ENCODE peak calls at places on chromosomes 12 and 14, in ten cellular contexts. J is PC-3, H is body of pancreas, U is thoracic aorta, K is IMR-90, W is tibial artery, E is cardiac muscle cell, Y is MM.1S, P is brain microvascular endothelial cell, I is bronchial epithelial cell. M is an unnamed sample. For H3K27me3 and H3K36me3, the result is how much of the 10 kb centered on the place peaks cover.

GRCh38 chr14:53620325-53620716 is 336.3 kb downstream of the BMP4 start:
- DNase-seq in J (no peak), H (no peak), U (no peak), K (peak), W (no peak), E (peak), Y (no peak), P (no peak), I (no peak), M (no peak)

GRCh38 chr12:123058980-123059379 is 78.5 kb downstream of the ARL6IP4 start:
- DNase-seq in J (no peak), H (no peak), U (no peak), K (peak), W (no peak), E (no peak), Y (no peak), P (no peak), I (no peak), M (no peak)

GRCh38 chr14:65281991-65282908 is 130.3 kb upstream of the FUT8 start:
- DNase-seq in J (no peak), H (no peak), U (no peak), K (peak), W (no peak), E (peak), Y (peak), P (peak), I (no peak), M (no peak)

GRCh38 chr12:113874999-113875561 is 91.0 kb downstream of the RBM19 start:
- DNase-seq in J (peak), H (no peak), U (no peak), K (peak), W (no peak), E (peak), Y (no peak), P (peak), I (no peak), M (no peak)

GRCh38 chr14:94043111-94043755 is 17.1 kb downstream of the OTUB2 start:
- DNase-seq in J (no peak), H (peak), U (no peak), K (peak), W (no peak), E (peak), Y (no peak), P (no peak), I (no peak), M (no peak)

GRCh38 chr14:69629225-69630127 is 18.1 kb downstream of the SUSD6 start:
- DNase-seq in J (no peak), H (no peak), U (no peak), K (peak), W (no peak), E (no peak), Y (peak), P (no peak), I (no peak), M (no peak)

GRCh38 chr12:6224550-6224949 is 24.4 kb downstream of the CD9 start:
- DNase-seq in J (peak), H (no peak), U (peak), K (no peak), W (peak), E (peak), Y (no peak), P (no peak), I (peak), M (no peak)

GRCh38 chr12:53207042-53207441 is at the start of gene ITGB7:
- DNase-seq in J (no peak), H (no peak), U (no peak), K (no peak), W (peak), E (no peak), Y (peak), P (no peak), I (no peak), M (peak)

GRCh38 chr12:127230843-127231260 is 1036.1 kb upstream of the TMEM132C start:
- DNase-seq in J (peak), H (no peak), U (no peak), K (peak), W (no peak), E (peak), Y (no peak), P (peak), I (peak), M (no peak)

DNA sequence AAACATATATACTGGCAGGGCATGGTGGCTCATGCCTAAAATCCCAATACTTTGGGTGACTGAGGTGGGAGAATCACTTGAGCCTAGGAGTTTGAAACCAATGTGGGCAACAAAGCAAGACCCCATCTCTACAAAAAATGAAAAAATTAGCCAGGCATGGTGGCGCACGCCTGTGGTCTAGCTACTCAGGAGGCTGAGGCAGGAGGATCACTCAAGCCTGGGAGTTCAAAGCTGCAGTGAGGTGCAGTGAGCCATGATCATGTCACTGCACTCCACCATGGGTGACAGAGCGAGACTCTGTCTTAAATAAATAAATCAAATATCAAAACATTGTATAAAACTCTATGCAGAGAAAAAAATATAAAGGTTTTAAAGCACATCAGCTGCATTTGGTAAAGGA is 5.2 kb downstream of the FMNL3 start:
- DNase-seq in J (no peak), H (no peak), U (no peak), K (no peak), W (no peak), E (no peak), Y (no peak), P (no peak), I (no peak), M (no peak)
- TF ChIP-seq CTCF in J (no peak), H (no peak), U (no peak), K (no peak), W (no peak), E (no peak), Y (no peak), P (no peak), I (no peak), M (no peak)

GRCh38 chr12:106080786-106081185 is 58.0 kb downstream of the NUAK1 start:
- DNase-seq in J (no peak), H (no peak), U (no peak), K (no peak), W (no peak), E (no peak), Y (no peak), P (no peak), I (no peak), M (no peak)
- H3K27me3 ChIP-seq in J (under half), H (under half), U (under half), K (under half), W (under half), E (under half), Y (under half), P (under half), I (under half), M (under half)

GRCh38 chr12:118150625-118151024 is 14.7 kb downstream of the PEBP1 start:
- DNase-seq in J (no peak), H (no peak), U (no peak), K (no peak), W (no peak), E (no peak), Y (no peak), P (no peak), I (no peak), M (no peak)

GRCh38 chr12:118144499-118144898 is 8.6 kb downstream of the PEBP1 start:
- DNase-seq in J (no peak), H (no peak), U (no peak), K (no peak), W (no peak), E (no peak), Y (no peak), P (no peak), I (no peak), M (no peak)

GRCh38 chr12:118145113-118145797 is 9.3 kb downstream of the PEBP1 start:
- DNase-seq in J (no peak), H (no peak), U (no peak), K (no peak), W (no peak), E (no peak), Y (no peak), P (no peak), I (no peak), M (peak)

GRCh38 chr12:118148287-118148686 is 12.4 kb downstream of the PEBP1 start:
- DNase-seq in J (no peak), H (no peak), U (no peak), K (no peak), W (no peak), E (no peak), Y (no peak), P (no peak), I (no peak), M (no peak)

GRCh38 chr12:118145798-118146156 is 9.9 kb downstream of the PEBP1 start:
- DNase-seq in J (no peak), H (no peak), U (no peak), K (no peak), W (no peak), E (no peak), Y (no peak), P (no peak), I (no peak), M (no peak)
- H3K36me3 ChIP-seq in J (under half), H (under half), U (under half), K (under half), W (half or more), E (under half), Y (under half), P (half or more), I (under half), M (under half)

GRCh38 chr14:41389355-41389754 is 217.3 kb upstream of the LRFN5 start:
- DNase-seq in J (no peak), H (no peak), U (no peak), K (no peak), W (no peak), E (no peak), Y (no peak), P (no peak), I (no peak), M (no peak)

DNA sequence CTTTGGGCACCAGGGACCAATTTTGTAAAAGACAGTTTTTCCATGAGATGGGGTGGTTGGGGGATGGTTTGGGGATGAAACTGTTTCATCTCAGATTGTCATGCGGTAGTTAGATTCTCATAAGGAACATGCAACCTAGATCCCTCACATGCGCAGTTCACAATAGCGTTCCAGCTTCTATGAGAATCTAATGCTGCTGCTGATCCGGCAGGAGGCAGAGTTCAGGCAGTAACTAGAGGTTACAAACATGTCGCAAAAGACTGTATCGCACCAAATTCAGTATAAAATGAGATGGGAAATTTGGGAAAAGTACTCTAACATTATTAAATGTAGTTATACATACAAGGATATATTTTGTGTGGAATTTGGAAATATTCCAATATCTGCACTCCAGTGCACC is 213.2 kb upstream of the LRFN5 start:
- DNase-seq in J (peak), H (no peak), U (no peak), K (no peak), W (no peak), E (no peak), Y (no peak), P (no peak), I (no peak), M (no peak)
- TF ChIP-seq CTCF in J (peak), H (no peak), U (no peak), K (no peak), W (no peak), E (no peak), Y (no peak), P (no peak), I (no peak), M (no peak)

DNA sequence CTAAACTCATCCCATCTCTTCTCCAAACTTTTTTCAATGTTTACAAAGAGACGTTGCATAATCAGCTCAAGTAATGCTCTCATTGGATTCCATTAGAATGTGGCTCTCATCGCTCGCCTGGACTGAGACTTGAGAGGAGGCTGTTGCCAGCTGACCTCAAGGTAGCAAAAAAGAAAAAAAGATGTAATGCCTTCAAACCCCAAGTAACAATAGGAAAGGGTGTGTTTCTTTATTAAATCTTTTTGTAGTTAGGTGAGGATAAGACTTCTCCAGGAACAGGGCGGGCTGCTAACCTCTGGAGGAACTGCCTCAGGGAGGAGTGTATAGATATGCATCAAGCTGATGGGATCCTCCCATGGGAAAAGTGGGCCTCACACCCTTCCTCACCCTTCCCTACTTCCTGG is 956 bp upstream of the PTHLH start:
- DNase-seq in J (peak), H (no peak), U (no peak), K (peak), W (no peak), E (peak), Y (no peak), P (no peak), I (peak), M (no peak)
- H3K27me3 ChIP-seq in J (under half), H (under half), U (under half), K (under half), W (under half), E (half or more), Y (under half), P (under half), I (under half), M (under half)

GRCh38 chr14:104744484-104744883 is 8.5 kb upstream of the SIVA1 start:
- DNase-seq in J (no peak), H (no peak), U (no peak), K (no peak), W (no peak), E (no peak), Y (no peak), P (no peak), I (no peak), M (no peak)
- H3K36me3 ChIP-seq in J (under half), H (under half), U (under half), K (under half), W (under half), E (under half), Y (under half), P (under half), I (under half), M (under half)

DNA sequence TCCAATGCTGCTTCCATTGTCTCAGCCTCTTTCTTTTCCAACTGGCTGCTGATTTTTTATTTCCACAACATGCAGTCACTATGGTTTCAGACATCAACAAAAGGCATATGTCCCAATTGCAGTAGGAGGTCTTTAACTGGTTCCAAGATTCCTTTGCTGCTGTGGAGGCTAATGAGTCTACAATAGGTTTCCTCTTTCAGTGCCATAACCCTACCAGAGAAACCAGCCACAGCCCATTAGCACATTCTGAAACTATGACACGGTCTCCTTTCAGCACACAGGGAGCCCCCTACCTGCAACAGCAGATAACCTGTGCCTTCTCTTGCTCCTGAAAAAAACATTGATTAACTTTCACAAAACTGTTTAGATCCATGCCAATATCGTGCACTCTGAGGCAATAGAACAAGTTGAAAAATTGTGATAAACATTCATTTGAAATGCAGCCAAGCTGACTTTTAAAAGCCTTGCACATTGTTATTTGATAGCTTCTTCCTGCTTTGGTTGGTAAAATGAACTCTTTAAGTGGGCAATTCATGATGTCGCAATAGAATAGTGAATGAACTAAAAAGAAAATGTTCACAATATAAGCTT is 32.4 kb downstream of the PLEKHG7 start:
- DNase-seq in J (peak), H (no peak), U (no peak), K (peak), W (no peak), E (peak), Y (no peak), P (peak), I (peak), M (no peak)
- TF ChIP-seq CTCF in J (peak), H (peak), U (no peak), K (peak), W (no peak), E (no peak), Y (no peak), P (peak), I (peak), M (no peak)

GRCh38 chr12:65082411-65082810 is 38.7 kb downstream of the WIF1 start:
- DNase-seq in J (no peak), H (no peak), U (no peak), K (no peak), W (no peak), E (no peak), Y (no peak), P (no peak), I (no peak), M (no peak)

GRCh38 chr12:65090461-65090860 is 30.6 kb downstream of the WIF1 start:
- DNase-seq in J (no peak), H (no peak), U (no peak), K (no peak), W (no peak), E (no peak), Y (no peak), P (no peak), I (no peak), M (no peak)

GRCh38 chr12:65084579-65084978 is 36.5 kb downstream of the WIF1 start:
- DNase-seq in J (no peak), H (no peak), U (no peak), K (no peak), W (no peak), E (no peak), Y (no peak), P (no peak), I (no peak), M (no peak)

GRCh38 chr12:65083581-65083980 is 37.5 kb downstream of the WIF1 start:
- DNase-seq in J (no peak), H (no peak), U (no peak), K (no peak), W (no peak), E (no peak), Y (no peak), P (no peak), I (no peak), M (no peak)

GRCh38 chr12:65086236-65086635 is 34.9 kb downstream of the WIF1 start:
- DNase-seq in J (no peak), H (no peak), U (no peak), K (no peak), W (no peak), E (no peak), Y (no peak), P (no peak), I (no peak), M (no peak)
- H3K27me3 ChIP-seq in J (half or more), H (under half), U (under half), K (under half), W (under half), E (under half), Y (under half), P (under half), I (under half), M (under half)

GRCh38 chr12:122040579-122041386 is 19.1 kb downstream of the BCL7A start:
- DNase-seq in J (no peak), H (no peak), U (no peak), K (no peak), W (no peak), E (no peak), Y (no peak), P (no peak), I (no peak), M (no peak)

GRCh38 chr12:122031342-122032216 is 9.9 kb downstream of the BCL7A start:
- DNase-seq in J (peak), H (peak), U (no peak), K (no peak), W (no peak), E (peak), Y (peak), P (peak), I (peak), M (no peak)

GRCh38 chr12:122035292-122035691 is 13.6 kb downstream of the BCL7A start:
- DNase-seq in J (peak), H (peak), U (no peak), K (no peak), W (peak), E (no peak), Y (no peak), P (no peak), I (peak), M (no peak)

GRCh38 chr12:122032570-122032969 is 10.9 kb downstream of the BCL7A start:
- DNase-seq in J (no peak), H (no peak), U (no peak), K (no peak), W (no peak), E (no peak), Y (no peak), P (no peak), I (no peak), M (no peak)

GRCh38 chr12:122036153-122036552 is 14.5 kb downstream of the BCL7A start:
- DNase-seq in J (no peak), H (no peak), U (no peak), K (no peak), W (no peak), E (no peak), Y (no peak), P (no peak), I (no peak), M (no peak)
- H3K36me3 ChIP-seq in J (under half), H (under half), U (under half), K (under half), W (under half), E (under half), Y (under half), P (under half), I (under half), M (under half)